ENCODE peak calls at places on chromosomes 7 and 10, in six cellular contexts. One of them, this sample, is unnamed.

GRCh38 chr10:101002456-101002855 is 2.8 kb downstream of the LZTS2 start:
- DNase-seq in Peyer's patch: no peak
- DNase-seq in suprapubic skin: no peak
- DNase-seq in NT2/D1: no peak
- DNase-seq in CD4-positive, alpha-beta memory T cell: no peak
- DNase-seq in right atrium auricular region: no peak
- DNase-seq in this sample: no peak

GRCh38 chr10:101060951-101061813 is 607 bp upstream of the KAZALD1 start:
- DNase-seq in CD4-positive, alpha-beta memory T cell: peak; percentile 93
- DNase-seq in NT2/D1: peak; percentile 85
- DNase-seq in Peyer's patch: peak; percentile 97
- DNase-seq in suprapubic skin: peak; percentile 76
- DNase-seq in right atrium auricular region: peak; percentile 93
- DNase-seq in this sample: no peak

GRCh38 chr7:70052691-70053090 is 454.4 kb downstream of the AUTS2 start:
- DNase-seq in CD4-positive, alpha-beta memory T cell: no peak
- DNase-seq in Peyer's patch: no peak
- DNase-seq in right atrium auricular region: no peak
- DNase-seq in suprapubic skin: no peak
- DNase-seq in NT2/D1: no peak
- DNase-seq in this sample: no peak

GRCh38 chr10:31278279-31278941 is 40.6 kb upstream of the ZEB1 start:
- DNase-seq in right atrium auricular region: no peak
- DNase-seq in suprapubic skin: no peak
- DNase-seq in CD4-positive, alpha-beta memory T cell: no peak
- DNase-seq in NT2/D1: no peak
- DNase-seq in Peyer's patch: no peak
- DNase-seq in this sample: no peak

GRCh38 chr10:76311752-76312699 is 880.6 kb downstream of the LRMDA start:
- DNase-seq in right atrium auricular region: no peak
- DNase-seq in Peyer's patch: peak; percentile 50
- DNase-seq in suprapubic skin: no peak
- DNase-seq in NT2/D1: peak; percentile 46
- DNase-seq in CD4-positive, alpha-beta memory T cell: no peak
- DNase-seq in this sample: no peak

GRCh38 chr10:106582291-106582690 is 582.2 kb downstream of the SORCS1 start:
- DNase-seq in Peyer's patch: no peak
- DNase-seq in NT2/D1: no peak
- DNase-seq in CD4-positive, alpha-beta memory T cell: no peak
- DNase-seq in suprapubic skin: no peak
- DNase-seq in right atrium auricular region: no peak
- DNase-seq in this sample: no peak

GRCh38 chr7:11294218-11294617 is 320.5 kb downstream of the PHF14 start:
- DNase-seq in Peyer's patch: no peak
- DNase-seq in NT2/D1: no peak
- DNase-seq in right atrium auricular region: no peak
- DNase-seq in CD4-positive, alpha-beta memory T cell: no peak
- DNase-seq in suprapubic skin: no peak
- DNase-seq in this sample: no peak

GRCh38 chr7:13851756-13852155 is 137.7 kb downstream of the ETV1 start:
- DNase-seq in CD4-positive, alpha-beta memory T cell: no peak
- DNase-seq in suprapubic skin: no peak
- DNase-seq in Peyer's patch: no peak
- DNase-seq in NT2/D1: peak; percentile 63
- DNase-seq in right atrium auricular region: no peak
- DNase-seq in this sample: no peak

GRCh38 chr10:121339136-121339535 is 259.1 kb downstream of the FGFR2 start:
- DNase-seq in CD4-positive, alpha-beta memory T cell: no peak
- DNase-seq in NT2/D1: no peak
- DNase-seq in right atrium auricular region: no peak
- DNase-seq in Peyer's patch: no peak
- DNase-seq in suprapubic skin: no peak
- DNase-seq in this sample: no peak

GRCh38 chr7:22932896-22933295 is 81.0 kb downstream of the HYCC1 start:
- DNase-seq in right atrium auricular region: no peak
- DNase-seq in suprapubic skin: no peak
- DNase-seq in CD4-positive, alpha-beta memory T cell: no peak
- DNase-seq in Peyer's patch: no peak
- DNase-seq in NT2/D1: no peak
- DNase-seq in this sample: no peak

GRCh38 chr7:104791065-104791464 is 222.9 kb upstream of the KMT2E start:
- DNase-seq in suprapubic skin: no peak
- DNase-seq in right atrium auricular region: no peak
- DNase-seq in CD4-positive, alpha-beta memory T cell: no peak
- DNase-seq in Peyer's patch: no peak
- DNase-seq in NT2/D1: no peak
- DNase-seq in this sample: no peak

GRCh38 chr7:13036256-13036765 is 348.9 kb downstream of the ARL4A start:
- DNase-seq in NT2/D1: no peak
- DNase-seq in CD4-positive, alpha-beta memory T cell: no peak
- DNase-seq in suprapubic skin: no peak
- DNase-seq in right atrium auricular region: no peak
- DNase-seq in Peyer's patch: no peak
- DNase-seq in this sample: no peak

GRCh38 chr10:34333513-34333912 is 481.6 kb downstream of the PARD3 start:
- DNase-seq in suprapubic skin: no peak
- DNase-seq in right atrium auricular region: no peak
- DNase-seq in Peyer's patch: no peak
- DNase-seq in NT2/D1: no peak
- DNase-seq in CD4-positive, alpha-beta memory T cell: no peak
- DNase-seq in this sample: no peak

GRCh38 chr10:73432646-73433537 is 469 bp downstream of the MSS51 start:
- DNase-seq in right atrium auricular region: no peak
- DNase-seq in suprapubic skin: no peak
- DNase-seq in CD4-positive, alpha-beta memory T cell: no peak
- DNase-seq in NT2/D1: no peak
- DNase-seq in Peyer's patch: no peak
- DNase-seq in this sample: no peak

GRCh38 chr10:58513189-58514101 is 773 bp downstream of the BICC1 start:
- DNase-seq in CD4-positive, alpha-beta memory T cell: no peak
- DNase-seq in suprapubic skin: peak; percentile 87
- DNase-seq in Peyer's patch: peak; percentile 66
- DNase-seq in NT2/D1: no peak
- DNase-seq in right atrium auricular region: peak; percentile 73
- DNase-seq in this sample: no peak

GRCh38 chr10:69022611-69023010 is 34.0 kb downstream of the KIFBP start:
- DNase-seq in CD4-positive, alpha-beta memory T cell: no peak
- DNase-seq in NT2/D1: no peak
- DNase-seq in Peyer's patch: no peak
- DNase-seq in right atrium auricular region: no peak
- DNase-seq in suprapubic skin: no peak
- DNase-seq in this sample: no peak

GRCh38 chr7:54687518-54688212 is 71.3 kb downstream of the SEC61G start:
- DNase-seq in suprapubic skin: no peak
- DNase-seq in Peyer's patch: no peak
- DNase-seq in CD4-positive, alpha-beta memory T cell: no peak
- DNase-seq in right atrium auricular region: no peak
- DNase-seq in NT2/D1: no peak
- DNase-seq in this sample: no peak

GRCh38 chr7:100373261-100373831 is at the start of gene PILRA:
- DNase-seq in CD4-positive, alpha-beta memory T cell: no peak
- DNase-seq in Peyer's patch: no peak
- DNase-seq in right atrium auricular region: no peak
- DNase-seq in suprapubic skin: no peak
- DNase-seq in NT2/D1: no peak
- DNase-seq in this sample: no peak

GRCh38 chr10:110558034-110558433 is 9.5 kb upstream of the SMC3 start:
- DNase-seq in CD4-positive, alpha-beta memory T cell: no peak
- DNase-seq in right atrium auricular region: no peak
- DNase-seq in suprapubic skin: no peak
- DNase-seq in Peyer's patch: no peak
- DNase-seq in NT2/D1: no peak
- DNase-seq in this sample: no peak

GRCh38 chr10:75772153-75772887 is 340.9 kb downstream of the LRMDA start:
- DNase-seq in CD4-positive, alpha-beta memory T cell: peak; percentile 8
- DNase-seq in Peyer's patch: no peak
- DNase-seq in suprapubic skin: no peak
- DNase-seq in right atrium auricular region: no peak
- DNase-seq in NT2/D1: no peak
- DNase-seq in this sample: no peak

GRCh38 chr10:3421537-3422257 is 249.1 kb upstream of the PITRM1 start:
- DNase-seq in suprapubic skin: peak; percentile 35
- DNase-seq in NT2/D1: no peak
- DNase-seq in right atrium auricular region: no peak
- DNase-seq in Peyer's patch: no peak
- DNase-seq in CD4-positive, alpha-beta memory T cell: no peak
- DNase-seq in this sample: no peak

GRCh38 chr7:102845351-102845750 is 67.4 kb upstream of the LRRC17 start:
- DNase-seq in Peyer's patch: no peak
- DNase-seq in suprapubic skin: no peak
- DNase-seq in right atrium auricular region: no peak
- DNase-seq in NT2/D1: no peak
- DNase-seq in CD4-positive, alpha-beta memory T cell: no peak
- DNase-seq in this sample: no peak

GRCh38 chr7:41880107-41880506 is 177.2 kb upstream of the INHBA start:
- DNase-seq in NT2/D1: no peak
- DNase-seq in right atrium auricular region: no peak
- DNase-seq in Peyer's patch: no peak
- DNase-seq in CD4-positive, alpha-beta memory T cell: no peak
- DNase-seq in suprapubic skin: no peak
- DNase-seq in this sample: no peak

GRCh38 chr7:79176859-79177477 is 276.5 kb downstream of the MAGI2 start:
- DNase-seq in suprapubic skin: no peak
- DNase-seq in right atrium auricular region: no peak
- DNase-seq in Peyer's patch: no peak
- DNase-seq in NT2/D1: no peak
- DNase-seq in CD4-positive, alpha-beta memory T cell: no peak
- DNase-seq in this sample: no peak

GRCh38 chr10:129951251-129951808 is 12.7 kb downstream of the EBF3 start:
- DNase-seq in Peyer's patch: peak; percentile 37
- DNase-seq in NT2/D1: no peak
- DNase-seq in CD4-positive, alpha-beta memory T cell: no peak
- DNase-seq in suprapubic skin: no peak
- DNase-seq in right atrium auricular region: no peak
- DNase-seq in this sample: no peak

GRCh38 chr10:25753776-25754175 is 180.3 kb upstream of the MYO3A start:
- DNase-seq in right atrium auricular region: no peak
- DNase-seq in suprapubic skin: no peak
- DNase-seq in NT2/D1: peak; percentile 36
- DNase-seq in CD4-positive, alpha-beta memory T cell: no peak
- DNase-seq in Peyer's patch: no peak
- DNase-seq in this sample: no peak

GRCh38 chr7:42254217-42254616 is 17.2 kb upstream of the GLI3 start:
- DNase-seq in Peyer's patch: no peak
- DNase-seq in right atrium auricular region: no peak
- DNase-seq in suprapubic skin: no peak
- DNase-seq in CD4-positive, alpha-beta memory T cell: no peak
- DNase-seq in NT2/D1: no peak
- DNase-seq in this sample: no peak

GRCh38 chr10:124675261-124675660 is 68.9 kb downstream of the FAM53B start:
- DNase-seq in right atrium auricular region: no peak
- DNase-seq in Peyer's patch: no peak
- DNase-seq in NT2/D1: no peak
- DNase-seq in suprapubic skin: no peak
- DNase-seq in CD4-positive, alpha-beta memory T cell: no peak
- DNase-seq in this sample: no peak

GRCh38 chr10:70093335-70093944 is 39.2 kb downstream of the AIFM2 start:
- DNase-seq in NT2/D1: no peak
- DNase-seq in Peyer's patch: no peak
- DNase-seq in suprapubic skin: no peak
- DNase-seq in right atrium auricular region: no peak
- DNase-seq in CD4-positive, alpha-beta memory T cell: peak; percentile 46
- DNase-seq in this sample: no peak
- H3K4me1 ChIP-seq in NT2/D1: no peaks in the 10 kb centered on the region
- H3K4me1 ChIP-seq in Peyer's patch: no peaks in the 10 kb centered on the region
- H3K4me1 ChIP-seq in suprapubic skin: no peaks in the 10 kb centered on the region
- H3K4me1 ChIP-seq in right atrium auricular region: no peaks in the 10 kb centered on the region
- H3K4me1 ChIP-seq in CD4-positive, alpha-beta memory T cell: peaks cover 45% of the 10 kb centered on the region
- H3K4me1 ChIP-seq in this sample: peaks cover 14% of the 10 kb centered on the region

GRCh38 chr10:79135790-79136189 is 67.0 kb downstream of the ZMIZ1 start:
- DNase-seq in NT2/D1: no peak
- DNase-seq in suprapubic skin: no peak
- DNase-seq in Peyer's patch: no peak
- DNase-seq in CD4-positive, alpha-beta memory T cell: no peak
- DNase-seq in right atrium auricular region: no peak
- DNase-seq in this sample: no peak
- H3K4me1 ChIP-seq in NT2/D1: peaks cover 31% of the 10 kb centered on the region
- H3K4me1 ChIP-seq in suprapubic skin: peaks cover 50% of the 10 kb centered on the region
- H3K4me1 ChIP-seq in Peyer's patch: no peaks in the 10 kb centered on the region
- H3K4me1 ChIP-seq in CD4-positive, alpha-beta memory T cell: peaks cover 38% of the 10 kb centered on the region
- H3K4me1 ChIP-seq in right atrium auricular region: peaks cover 100% of the 10 kb centered on the region
- H3K4me1 ChIP-seq in this sample: peaks cover 33% of the 10 kb centered on the region

DNA sequence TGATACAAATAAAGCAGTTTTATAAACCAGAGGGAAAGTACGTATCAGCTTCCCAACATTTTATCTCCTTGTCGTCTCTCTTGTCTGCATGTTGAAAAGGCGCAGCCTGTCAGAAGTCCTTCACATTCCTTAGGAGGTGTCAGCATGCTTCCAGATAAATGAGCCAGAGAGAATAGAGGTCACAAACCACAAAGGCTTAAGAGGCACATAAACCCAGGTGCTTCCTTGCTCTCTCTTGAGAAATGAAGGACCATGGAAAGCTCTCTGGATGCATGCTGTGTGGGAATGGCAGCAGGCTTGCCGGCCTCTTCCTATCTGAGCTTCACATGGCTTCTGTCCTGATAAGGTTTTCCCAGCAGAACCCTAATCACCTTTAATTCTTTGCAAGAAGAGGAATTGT is 448.5 kb downstream of the XPNPEP1 start:
- DNase-seq in suprapubic skin: no peak
- DNase-seq in NT2/D1: peak; percentile 15
- DNase-seq in Peyer's patch: no peak
- DNase-seq in CD4-positive, alpha-beta memory T cell: no peak
- DNase-seq in right atrium auricular region: no peak
- DNase-seq in this sample: no peak
- H3K4me1 ChIP-seq in suprapubic skin: no peaks in the 10 kb centered on the region
- H3K4me1 ChIP-seq in NT2/D1: no peaks in the 10 kb centered on the region
- H3K4me1 ChIP-seq in Peyer's patch: no peaks in the 10 kb centered on the region
- H3K4me1 ChIP-seq in CD4-positive, alpha-beta memory T cell: no peaks in the 10 kb centered on the region
- H3K4me1 ChIP-seq in right atrium auricular region: peaks cover 5% of the 10 kb centered on the region
- H3K4me1 ChIP-seq in this sample: no peaks in the 10 kb centered on the region

GRCh38 chr7:2626498-2627117 is 5.2 kb upstream of the TTYH3 start:
- DNase-seq in CD4-positive, alpha-beta memory T cell: no peak
- DNase-seq in right atrium auricular region: no peak
- DNase-seq in suprapubic skin: peak; percentile 62
- DNase-seq in Peyer's patch: no peak
- DNase-seq in NT2/D1: no peak
- DNase-seq in this sample: no peak
- H3K4me1 ChIP-seq in CD4-positive, alpha-beta memory T cell: peaks cover 5% of the 10 kb centered on the region
- H3K4me1 ChIP-seq in right atrium auricular region: peaks cover 56% of the 10 kb centered on the region
- H3K4me1 ChIP-seq in suprapubic skin: peaks cover 29% of the 10 kb centered on the region
- H3K4me1 ChIP-seq in Peyer's patch: peaks cover 33% of the 10 kb centered on the region
- H3K4me1 ChIP-seq in NT2/D1: peaks cover 33% of the 10 kb centered on the region
- H3K4me1 ChIP-seq in this sample: peaks cover 3% of the 10 kb centered on the region